ENCODE peak calls at places on chromosomes 11 and 22, in four cellular contexts. I, G, D and B are unnamed samples.

GRCh38 chr11:45473491-45473890 is 187.3 kb upstream of the SYT13 start:
- DNase-seq in I (no peak), G (no peak), D (no peak), B (no peak)

GRCh38 chr11:60900673-60901404 is 5.5 kb downstream of the PRPF19 start:
- DNase-seq in I (no peak), G (no peak), D (no peak), B (no peak)

GRCh38 chr22:50010676-50011446 is 1.7 kb downstream of the IL17REL start:
- DNase-seq in I (no peak), G (no peak), D (no peak), B (no peak)

GRCh38 chr22:36369004-36369921 is 18.5 kb downstream of the MYH9 start:
- DNase-seq in I (no peak), G (no peak), D (no peak), B (no peak)

GRCh38 chr22:42608481-42609361 is 6.0 kb downstream of the POLDIP3 start:
- DNase-seq in I (no peak), G (no peak), D (no peak), B (no peak)

GRCh38 chr11:102314784-102315183 is 2.5 kb upstream of the BIRC3 start:
- DNase-seq in I (no peak), G (no peak), D (no peak), B (no peak)

GRCh38 chr11:80083561-80083960 is 642.7 kb upstream of the TENM4 start:
- DNase-seq in I (no peak), G (no peak), D (no peak), B (no peak)

GRCh38 chr22:30866811-30867271 is 101.7 kb downstream of the MORC2 start:
- DNase-seq in I (peak), G (peak), D (no peak), B (no peak)

GRCh38 chr11:25891960-25892359 is 440.0 kb upstream of the ANO3 start:
- DNase-seq in I (no peak), G (no peak), D (no peak), B (no peak)

GRCh38 chr11:132472411-132473205 is 1059.7 kb downstream of the OPCML start:
- DNase-seq in I (no peak), G (no peak), D (no peak), B (no peak)

GRCh38 chr22:25024895-25025294 is 72.4 kb downstream of the KIAA1671 start:
- DNase-seq in I (no peak), G (no peak), D (no peak), B (no peak)
- TF ChIP-seq NR2C2 in I (no peak), G (no peak), D (no peak), B (no peak)

DNA sequence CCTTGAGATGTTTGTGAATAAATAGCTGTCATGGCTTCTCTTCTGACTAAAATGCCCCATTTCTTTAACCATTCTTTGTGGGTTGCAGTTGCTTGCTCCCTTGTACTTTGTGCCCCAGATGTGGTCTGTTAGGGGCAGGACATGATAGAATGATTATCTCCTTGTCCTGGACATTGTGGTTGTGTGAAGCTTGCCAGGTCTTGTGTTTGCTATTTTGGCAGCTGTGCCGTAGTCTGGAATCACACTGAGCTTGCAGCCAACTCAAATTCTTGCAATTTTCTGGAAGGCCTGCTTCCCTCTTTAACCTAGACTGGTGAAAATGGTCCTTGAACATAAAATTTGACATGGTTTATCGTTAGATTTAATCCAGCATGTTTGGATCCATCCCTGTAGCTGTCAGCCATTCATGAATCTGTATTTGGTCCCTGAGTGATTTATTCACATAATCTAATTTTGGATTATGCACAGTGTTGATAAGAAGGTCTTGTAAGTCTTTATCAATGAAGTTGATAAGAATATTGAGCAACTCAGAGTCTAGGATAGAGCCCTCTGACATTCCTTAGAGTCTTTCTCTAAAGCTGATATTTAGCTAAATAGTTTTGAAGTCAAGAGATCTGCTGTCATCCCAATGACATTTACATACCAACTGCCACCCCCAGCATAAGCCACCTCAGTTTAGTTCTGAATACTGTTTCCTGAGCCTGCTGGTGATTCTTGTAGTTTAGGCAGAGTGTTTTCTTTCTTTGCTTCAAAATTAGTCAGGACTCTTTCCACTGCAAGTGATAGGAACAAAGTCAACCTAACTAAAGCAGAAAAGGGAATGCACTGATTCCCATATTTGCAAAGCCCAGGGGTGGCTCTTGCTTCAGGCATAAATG is 9.7 kb downstream of the SPON1 start:
- DNase-seq in I (no peak), G (no peak), D (no peak), B (no peak)
- TF ChIP-seq NR2C2 in I (no peak), G (no peak), D (no peak), B (no peak)

DNA sequence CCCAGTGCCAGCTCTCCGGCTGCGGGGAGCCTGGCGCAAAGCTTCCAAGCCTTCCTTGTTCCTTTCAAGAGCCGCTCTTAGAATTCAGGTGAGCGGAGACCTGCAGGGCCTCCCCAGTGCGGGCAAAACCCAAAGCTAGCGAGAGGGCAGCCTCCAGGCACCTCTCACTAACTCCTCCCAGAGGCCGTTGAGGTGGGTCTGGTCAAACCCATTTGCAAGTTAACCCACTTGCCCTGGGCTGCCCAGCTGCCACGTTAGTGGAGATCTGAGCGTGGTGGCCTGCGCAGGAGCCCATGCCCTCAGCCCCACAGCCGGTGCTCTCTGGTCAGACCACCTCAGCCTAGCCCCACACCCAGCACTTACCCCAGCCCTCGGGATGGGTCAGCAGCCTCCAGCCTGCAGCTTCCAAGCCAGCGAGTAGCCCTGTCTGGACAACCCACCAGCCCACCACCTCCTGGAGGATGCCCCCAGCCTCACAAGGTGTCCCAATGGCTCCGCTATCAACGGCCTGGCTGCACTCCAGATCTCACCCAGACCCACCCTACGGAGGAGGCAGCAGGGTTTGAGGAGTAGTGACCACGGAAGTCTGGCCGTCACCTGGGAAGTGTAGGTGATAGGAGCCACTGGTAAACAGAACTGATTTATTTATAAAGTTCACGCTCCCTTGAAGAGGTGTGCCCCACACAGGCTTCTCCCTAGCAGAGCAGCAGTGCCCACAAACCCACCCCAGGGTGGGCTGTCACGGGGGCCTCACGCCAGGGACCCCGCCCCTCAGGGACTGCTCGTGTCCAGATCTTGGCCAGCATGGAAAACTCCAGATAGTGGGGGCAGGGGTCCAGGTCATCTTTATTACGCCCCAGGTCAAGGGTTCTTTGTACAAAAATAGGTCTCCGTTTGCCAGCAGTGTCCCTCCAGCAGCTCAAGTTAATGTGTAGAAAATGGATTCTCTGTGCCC is 2.2 kb downstream of the ASCL2 start:
- DNase-seq in I (peak), G (no peak), D (no peak), B (no peak)
- TF ChIP-seq NR2C2 in I (no peak), G (no peak), D (no peak), B (no peak)

DNA sequence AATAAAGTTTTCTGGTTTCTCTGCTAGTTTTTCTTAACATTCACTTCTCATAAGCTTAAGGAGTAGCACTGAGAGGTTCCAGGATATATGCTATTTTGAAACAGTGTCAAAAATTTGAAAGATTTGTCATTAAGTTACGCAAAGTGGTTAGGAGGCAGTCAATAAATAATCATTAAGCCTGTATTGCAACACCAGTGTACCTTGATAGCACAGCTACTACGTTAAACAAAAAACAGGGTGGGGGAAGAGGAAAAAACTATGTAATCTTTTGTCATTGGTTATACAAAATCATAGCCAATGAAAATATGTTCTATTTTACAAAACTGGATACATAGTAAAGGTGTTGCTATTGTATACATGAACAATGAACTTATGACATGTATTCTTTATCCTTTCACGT is 30.4 kb upstream of the PITPNB start:
- DNase-seq in I (no peak), G (peak), D (no peak), B (no peak)
- TF ChIP-seq NR2C2 in I (no peak), G (no peak), D (no peak), B (no peak)